ENCODE peak calls at places on chromosomes 1 and 21, in four cellular contexts. L is NT2/D1, E is foreskin fibroblast, S is epithelial cell of esophagus. Y is an unnamed sample.
A peak's percentile ranks its signal among the peaks of the same experiment; 100 is the strongest.

GRCh38 chr1:113320272-113320671 is 70.0 kb upstream of the MAGI3 start:
- DNase-seq in S (peak; percentile 84), E (no peak), L (no peak), Y (no peak)

GRCh38 chr1:228988655-228989054 is 253.4 kb downstream of the RHOU start:
- DNase-seq in E (peak; percentile 9), L (no peak), S (no peak), Y (no peak)

GRCh38 chr1:51313961-51314777 is 16.2 kb downstream of the TTC39A start:
- DNase-seq in E (peak; percentile 74), L (no peak), S (peak; percentile 93), Y (peak; percentile 93)

GRCh38 chr21:38820471-38821239 is 14.9 kb downstream of the ETS2 start:
- DNase-seq in S (peak; percentile 72), E (no peak), L (no peak), Y (no peak)

GRCh38 chr1:216936779-216937178 is 213.6 kb upstream of the ESRRG start:
- DNase-seq in E (no peak), S (no peak), L (no peak), Y (no peak)

GRCh38 chr21:33392586-33392985 is 10.6 kb upstream of the IFNGR2 start:
- DNase-seq in S (no peak), E (no peak), L (no peak), Y (no peak)

GRCh38 chr1:38527373-38527966 is 332.1 kb downstream of the RRAGC start:
- DNase-seq in S (peak; percentile 29), E (no peak), L (no peak), Y (peak; percentile 21)

GRCh38 chr1:158020877-158021630 is 27.6 kb downstream of the KIRREL1 start:
- DNase-seq in S (no peak), L (no peak), E (no peak), Y (no peak)

GRCh38 chr1:204041803-204042505 is 31.0 kb upstream of the SOX13 start:
- DNase-seq in L (no peak), S (no peak), E (peak; percentile 28), Y (no peak)

GRCh38 chr1:179087665-179088064 is 5.8 kb downstream of the TOR3A start:
- DNase-seq in E (peak; percentile 28), L (peak; percentile 32), S (no peak), Y (no peak)

GRCh38 chr1:26597629-26598039 is 68.1 kb downstream of the RPS6KA1 start:
- DNase-seq in S (peak; percentile 67), E (no peak), L (no peak), Y (no peak)

GRCh38 chr1:27934818-27935549 is at the start of gene SMPDL3B:
- DNase-seq in E (no peak), S (peak; percentile 52), L (peak; percentile 80), Y (peak; percentile 82)

GRCh38 chr1:3907031-3907534 is 7.0 kb upstream of the C1orf174 start:
- DNase-seq in S (peak; percentile 19), L (no peak), E (no peak), Y (no peak)

GRCh38 chr1:158654570-158654969 is 31.9 kb downstream of the SPTA1 start:
- DNase-seq in L (no peak), E (no peak), S (no peak), Y (no peak)

GRCh38 chr1:193077991-193078390 is 18.6 kb downstream of the RO60 start:
- DNase-seq in S (no peak), E (no peak), L (no peak), Y (no peak)

GRCh38 chr1:163410073-163410522 is 88.3 kb downstream of the NUF2 start:
- DNase-seq in E (peak; percentile 26), L (peak; percentile 90), S (peak; percentile 56), Y (peak; percentile 31)

GRCh38 chr21:45386728-45387371 is 18.1 kb upstream of the COL18A1 start:
- DNase-seq in S (peak; percentile 46), E (peak; percentile 96), L (no peak), Y (no peak)

GRCh38 chr1:28966617-28967016 is 52.2 kb downstream of the EPB41 start:
- DNase-seq in E (no peak), L (no peak), S (no peak), Y (no peak)

GRCh38 chr1:213979751-213980605 is 7.8 kb upstream of the PROX1 start:
- DNase-seq in S (no peak), L (no peak), E (no peak), Y (no peak)

Y was measured in LNCaP clone FGC.